ENCODE peak calls at places on chromosomes 6 and 20, in six cellular contexts. One of them, this sample, is unnamed.
A peak's percentile ranks its signal among the peaks of the same experiment; 100 is the strongest.

GRCh38 chr6:37258716-37259115 is 772 bp upstream of the TMEM217 start:
- DNase-seq in tibial artery: no peak
- DNase-seq in PC-9: no peak
- DNase-seq in lung: no peak
- DNase-seq in astrocyte: no peak
- DNase-seq in uterus: no peak
- DNase-seq in this sample: no peak

GRCh38 chr6:12278915-12279314 is 11.2 kb upstream of the EDN1 start:
- DNase-seq in uterus: no peak
- DNase-seq in astrocyte: no peak
- DNase-seq in lung: no peak
- DNase-seq in PC-9: no peak
- DNase-seq in tibial artery: no peak
- DNase-seq in this sample: no peak

GRCh38 chr6:53813096-53813495 is 18.3 kb downstream of the LRRC1 start:
- DNase-seq in astrocyte: no peak
- DNase-seq in lung: no peak
- DNase-seq in uterus: no peak
- DNase-seq in tibial artery: no peak
- DNase-seq in PC-9: no peak
- DNase-seq in this sample: no peak

GRCh38 chr6:158361961-158362634 is 49.8 kb downstream of the TULP4 start:
- DNase-seq in tibial artery: no peak
- DNase-seq in uterus: no peak
- DNase-seq in PC-9: no peak
- DNase-seq in astrocyte: peak; percentile 44
- DNase-seq in lung: no peak
- DNase-seq in this sample: no peak

GRCh38 chr20:8722277-8722928 is 346.5 kb upstream of the PLCB4 start:
- DNase-seq in astrocyte: peak; percentile 48
- DNase-seq in tibial artery: no peak
- DNase-seq in lung: no peak
- DNase-seq in PC-9: peak; percentile 9
- DNase-seq in uterus: peak; percentile 21
- DNase-seq in this sample: no peak

GRCh38 chr20:58127731-58128130 is 100.7 kb downstream of the ANKRD60 start:
- DNase-seq in tibial artery: no peak
- DNase-seq in astrocyte: peak; percentile 98
- DNase-seq in PC-9: peak; percentile 93
- DNase-seq in lung: no peak
- DNase-seq in uterus: peak; percentile 26
- DNase-seq in this sample: no peak

GRCh38 chr6:105545206-105545920 is 142.5 kb upstream of the PREP start:
- DNase-seq in tibial artery: no peak
- DNase-seq in PC-9: no peak
- DNase-seq in astrocyte: no peak
- DNase-seq in uterus: no peak
- DNase-seq in lung: no peak
- DNase-seq in this sample: no peak

GRCh38 chr6:132937466-132937906 is 123.1 kb downstream of the RPS12 start:
- DNase-seq in PC-9: peak; percentile 56
- DNase-seq in uterus: peak; percentile 15
- DNase-seq in tibial artery: no peak
- DNase-seq in astrocyte: peak; percentile 16
- DNase-seq in lung: peak; percentile 55
- DNase-seq in this sample: no peak

GRCh38 chr6:44660561-44661220 is 273.2 kb downstream of the CDC5L start:
- DNase-seq in uterus: no peak
- DNase-seq in tibial artery: no peak
- DNase-seq in astrocyte: peak; percentile 95
- DNase-seq in lung: no peak
- DNase-seq in PC-9: no peak
- DNase-seq in this sample: peak; percentile 47

GRCh38 chr6:126182650-126183311 is 157.1 kb upstream of the CENPW start:
- DNase-seq in PC-9: peak; percentile 16
- DNase-seq in tibial artery: no peak
- DNase-seq in lung: no peak
- DNase-seq in uterus: peak; percentile 29
- DNase-seq in astrocyte: peak; percentile 84
- DNase-seq in this sample: no peak

GRCh38 chr6:152070556-152070955 is 263.1 kb downstream of the ESR1 start:
- DNase-seq in tibial artery: no peak
- DNase-seq in PC-9: no peak
- DNase-seq in lung: no peak
- DNase-seq in uterus: no peak
- DNase-seq in astrocyte: no peak
- DNase-seq in this sample: no peak

GRCh38 chr6:156695747-156696146 is 81.4 kb upstream of the ARID1B start:
- DNase-seq in PC-9: no peak
- DNase-seq in uterus: no peak
- DNase-seq in tibial artery: no peak
- DNase-seq in astrocyte: no peak
- DNase-seq in lung: no peak
- DNase-seq in this sample: no peak

GRCh38 chr20:12882832-12883506 is 125.8 kb upstream of the SPTLC3 start:
- DNase-seq in lung: no peak
- DNase-seq in tibial artery: no peak
- DNase-seq in astrocyte: no peak
- DNase-seq in uterus: no peak
- DNase-seq in PC-9: no peak
- DNase-seq in this sample: peak; percentile 29

GRCh38 chr6:157240059-157240959 is 83.0 kb downstream of the TMEM242 start:
- DNase-seq in uterus: peak; percentile 94
- DNase-seq in PC-9: no peak
- DNase-seq in astrocyte: peak; percentile 59
- DNase-seq in tibial artery: peak; percentile 90
- DNase-seq in lung: no peak
- DNase-seq in this sample: no peak

GRCh38 chr6:1395496-1395895 is 6.1 kb downstream of the FOXF2 start:
- DNase-seq in astrocyte: no peak
- DNase-seq in PC-9: no peak
- DNase-seq in tibial artery: no peak
- DNase-seq in uterus: no peak
- DNase-seq in lung: no peak
- DNase-seq in this sample: no peak

GRCh38 chr20:43558412-43559146 is at the start of gene SGK2:
- DNase-seq in PC-9: peak; percentile 41
- DNase-seq in astrocyte: peak; percentile 59
- DNase-seq in lung: peak; percentile 41
- DNase-seq in tibial artery: no peak
- DNase-seq in uterus: no peak
- DNase-seq in this sample: no peak

GRCh38 chr20:43559147-43559477 is 285 bp downstream of the SGK2 start:
- DNase-seq in tibial artery: no peak
- DNase-seq in PC-9: no peak
- DNase-seq in uterus: no peak
- DNase-seq in astrocyte: no peak
- DNase-seq in lung: no peak
- DNase-seq in this sample: no peak

GRCh38 chr20:43560974-43561373 is 2.1 kb downstream of the SGK2 start:
- DNase-seq in lung: no peak
- DNase-seq in astrocyte: no peak
- DNase-seq in uterus: no peak
- DNase-seq in tibial artery: no peak
- DNase-seq in PC-9: no peak
- DNase-seq in this sample: no peak

GRCh38 chr20:43563429-43563828 is 4.6 kb downstream of the SGK2 start:
- DNase-seq in astrocyte: no peak
- DNase-seq in uterus: no peak
- DNase-seq in lung: no peak
- DNase-seq in tibial artery: no peak
- DNase-seq in PC-9: no peak
- DNase-seq in this sample: no peak

DNA sequence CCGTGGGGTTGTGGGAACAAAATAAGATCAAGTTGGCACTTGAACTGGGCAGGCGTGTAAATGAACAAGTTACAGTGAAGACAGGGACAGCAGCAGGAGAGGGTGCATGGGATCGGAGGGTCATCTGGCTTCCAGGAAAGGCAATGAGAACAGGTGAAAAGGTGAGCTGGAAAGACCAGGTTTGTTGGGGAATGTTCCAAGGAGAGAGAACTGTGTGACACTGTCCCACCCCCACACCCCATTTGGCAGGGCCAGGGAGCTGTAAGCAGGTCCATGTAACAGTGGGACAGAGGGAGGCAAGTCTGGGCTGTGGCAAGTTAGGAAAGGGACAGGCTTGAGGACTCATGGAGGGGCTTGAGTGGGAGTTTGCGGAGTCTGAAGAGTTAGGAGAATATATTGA is 761 bp downstream of the SGK2 start:
- DNase-seq in astrocyte: no peak
- DNase-seq in tibial artery: no peak
- DNase-seq in uterus: no peak
- DNase-seq in PC-9: no peak
- DNase-seq in lung: no peak
- DNase-seq in this sample: no peak
- TF ChIP-seq CTCF in astrocyte: no peak
- TF ChIP-seq CTCF in tibial artery: no peak
- TF ChIP-seq CTCF in uterus: no peak
- TF ChIP-seq CTCF in PC-9: no peak
- TF ChIP-seq CTCF in lung: no peak
- TF ChIP-seq CTCF in this sample: no peak

GRCh38 chr6:169589699-169590257 is 112.1 kb downstream of the WDR27 start:
- DNase-seq in PC-9: no peak
- DNase-seq in lung: no peak
- DNase-seq in tibial artery: no peak
- DNase-seq in astrocyte: peak; percentile 89
- DNase-seq in uterus: no peak
- DNase-seq in this sample: no peak

GRCh38 chr6:169591616-169592015 is 110.2 kb downstream of the WDR27 start:
- DNase-seq in PC-9: no peak
- DNase-seq in astrocyte: no peak
- DNase-seq in tibial artery: no peak
- DNase-seq in lung: no peak
- DNase-seq in uterus: no peak
- DNase-seq in this sample: no peak

GRCh38 chr6:169592558-169592957 is 109.3 kb downstream of the WDR27 start:
- DNase-seq in tibial artery: no peak
- DNase-seq in astrocyte: peak; percentile 89
- DNase-seq in lung: no peak
- DNase-seq in uterus: no peak
- DNase-seq in PC-9: no peak
- DNase-seq in this sample: peak; percentile 42

GRCh38 chr6:169589293-169589692 is 112.5 kb downstream of the WDR27 start:
- DNase-seq in astrocyte: peak; percentile 80
- DNase-seq in uterus: no peak
- DNase-seq in PC-9: no peak
- DNase-seq in tibial artery: no peak
- DNase-seq in lung: no peak
- DNase-seq in this sample: no peak

DNA sequence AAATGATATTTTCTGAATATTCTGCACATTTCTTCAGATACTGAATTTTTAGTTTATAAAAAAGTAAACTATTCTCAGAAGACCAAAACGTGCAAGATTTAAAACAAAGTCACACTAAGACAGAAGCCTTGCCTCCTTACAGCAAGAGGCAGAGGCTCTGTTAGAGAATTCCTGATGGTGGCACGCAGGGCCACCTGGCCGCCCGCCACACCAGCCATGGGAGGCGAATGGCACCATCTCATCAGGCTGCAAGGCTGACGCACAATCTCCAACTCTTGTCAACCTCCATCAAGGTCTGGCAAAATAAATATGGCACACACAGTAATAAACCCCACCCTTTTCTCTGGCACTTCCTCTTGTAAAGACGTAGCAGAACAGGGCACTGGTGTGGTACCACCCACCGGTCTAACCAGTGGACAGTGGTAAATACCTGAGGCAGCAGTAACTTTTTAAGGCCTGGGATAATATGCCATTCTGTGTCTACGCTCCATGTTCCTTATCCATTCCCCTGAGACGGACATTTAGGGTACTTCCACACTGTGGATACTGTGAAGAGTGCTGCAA is 111.4 kb downstream of the WDR27 start:
- DNase-seq in uterus: no peak
- DNase-seq in PC-9: no peak
- DNase-seq in lung: no peak
- DNase-seq in astrocyte: no peak
- DNase-seq in tibial artery: no peak
- DNase-seq in this sample: no peak
- H3K4me3 ChIP-seq in uterus: no peak overlapping the region
- H3K4me3 ChIP-seq in PC-9: no peak overlapping the region
- H3K4me3 ChIP-seq in lung: no peak overlapping the region
- H3K4me3 ChIP-seq in astrocyte: no peak overlapping the region
- H3K4me3 ChIP-seq in tibial artery: no peak overlapping the region
- H3K4me3 ChIP-seq in this sample: no peak overlapping the region

GRCh38 chr20:2150660-2151059 is 49.0 kb downstream of the STK35 start:
- DNase-seq in uterus: no peak
- DNase-seq in tibial artery: no peak
- DNase-seq in astrocyte: no peak
- DNase-seq in PC-9: no peak
- DNase-seq in lung: no peak
- DNase-seq in this sample: no peak

GRCh38 chr20:2156666-2157624 is 55.3 kb downstream of the STK35 start:
- DNase-seq in astrocyte: no peak
- DNase-seq in PC-9: no peak
- DNase-seq in lung: no peak
- DNase-seq in uterus: no peak
- DNase-seq in tibial artery: no peak
- DNase-seq in this sample: no peak

GRCh38 chr20:2151805-2152727 is 50.4 kb downstream of the STK35 start:
- DNase-seq in tibial artery: peak; percentile 34
- DNase-seq in lung: peak; percentile 40
- DNase-seq in astrocyte: peak; percentile 66
- DNase-seq in uterus: no peak
- DNase-seq in PC-9: peak; percentile 56
- DNase-seq in this sample: no peak

GRCh38 chr20:2156224-2156623 is 54.6 kb downstream of the STK35 start:
- DNase-seq in uterus: no peak
- DNase-seq in tibial artery: no peak
- DNase-seq in lung: no peak
- DNase-seq in astrocyte: no peak
- DNase-seq in PC-9: no peak
- DNase-seq in this sample: no peak
- TF ChIP-seq CTCF in uterus: no peak
- TF ChIP-seq CTCF in tibial artery: no peak
- TF ChIP-seq CTCF in lung: no peak
- TF ChIP-seq CTCF in astrocyte: no peak
- TF ChIP-seq CTCF in PC-9: no peak
- TF ChIP-seq CTCF in this sample: no peak

DNA sequence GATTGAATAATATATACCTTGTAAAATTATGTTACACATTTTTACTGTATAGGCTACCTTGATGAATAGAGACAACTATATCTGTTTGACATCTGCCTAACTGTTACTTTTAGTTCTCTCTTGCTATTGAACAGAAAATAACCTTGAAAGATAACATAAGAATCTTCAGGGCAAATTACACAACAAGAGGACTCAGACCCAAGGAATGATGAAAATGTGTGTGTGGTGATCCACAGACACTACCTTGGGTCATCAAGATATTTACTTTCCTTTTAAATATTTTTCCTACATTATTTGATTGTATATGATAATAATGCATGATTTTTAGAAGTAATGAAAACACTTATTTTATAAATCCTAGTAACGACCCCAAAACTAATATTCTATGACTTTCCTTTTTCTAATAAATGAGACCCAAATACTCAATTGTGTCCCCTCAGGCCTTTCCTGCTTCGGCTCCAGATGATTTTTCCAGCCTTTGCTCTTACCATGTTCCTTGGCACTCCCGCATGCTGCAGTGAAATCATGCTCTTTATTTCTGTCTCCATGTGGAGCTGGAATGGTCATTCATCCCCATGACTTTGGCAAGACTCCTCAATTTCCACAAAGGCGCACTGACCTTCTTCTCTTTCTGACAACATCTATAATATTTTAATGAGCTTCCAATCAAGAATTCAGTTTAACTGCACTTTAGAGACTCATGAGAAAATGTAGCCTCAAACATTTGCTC is 187.6 kb downstream of the EPM2A start:
- DNase-seq in PC-9: no peak
- DNase-seq in lung: no peak
- DNase-seq in uterus: no peak
- DNase-seq in astrocyte: no peak
- DNase-seq in tibial artery: no peak
- DNase-seq in this sample: no peak
- H3K4me3 ChIP-seq in PC-9: no peak overlapping the region
- H3K4me3 ChIP-seq in lung: no peak overlapping the region
- H3K4me3 ChIP-seq in uterus: no peak overlapping the region
- H3K4me3 ChIP-seq in astrocyte: no peak overlapping the region
- H3K4me3 ChIP-seq in tibial artery: no peak overlapping the region
- H3K4me3 ChIP-seq in this sample: no peak overlapping the region

This sample was measured in AG04449.